ENCODE peak calls at places on chromosomes 5 and 9, in six cellular contexts. N, L, C, E, I and F are unnamed samples.

GRCh38 chr9:137814436-137814835 is 63.1 kb upstream of the CACNA1B start:
- DNase-seq in N (no peak), L (no peak), C (no peak), E (no peak), I (no peak), F (no peak)

GRCh38 chr9:103991698-103992097 is 102.4 kb upstream of the SMC2 start:
- DNase-seq in N (no peak), L (no peak), C (no peak), E (no peak), I (no peak), F (no peak)

GRCh38 chr9:93028448-93029006 is 30.0 kb upstream of the SUSD3 start:
- DNase-seq in N (no peak), L (no peak), C (no peak), E (no peak), I (no peak), F (no peak)

GRCh38 chr9:128091144-128091543 is 23.1 kb downstream of the SLC25A25 start:
- DNase-seq in N (peak), L (no peak), C (peak), E (no peak), I (no peak), F (peak)

GRCh38 chr5:36945687-36946086 is 69.1 kb downstream of the NIPBL start:
- DNase-seq in N (no peak), L (no peak), C (no peak), E (no peak), I (no peak), F (no peak)

GRCh38 chr5:148378670-148379069 is 5.1 kb upstream of the FBXO38 start:
- DNase-seq in N (no peak), L (no peak), C (no peak), E (no peak), I (no peak), F (no peak)

GRCh38 chr5:142053434-142054253 is 40.8 kb upstream of the GNPDA1 start:
- DNase-seq in N (peak), L (peak), C (no peak), E (no peak), I (peak), F (peak)

GRCh38 chr5:169592937-169593650 is 9.5 kb downstream of the SPDL1 start:
- DNase-seq in N (no peak), L (no peak), C (no peak), E (no peak), I (peak), F (no peak)

GRCh38 chr9:129887210-129888084 is 52.2 kb downstream of the USP20 start:
- DNase-seq in N (peak), L (no peak), C (no peak), E (no peak), I (no peak), F (no peak)

GRCh38 chr5:121624035-121624434 is 227.6 kb upstream of the FTMT start:
- DNase-seq in N (no peak), L (no peak), C (no peak), E (no peak), I (no peak), F (no peak)

GRCh38 chr9:132243156-132244074 is 81.6 kb downstream of the NTNG2 start:
- DNase-seq in N (peak), L (no peak), C (no peak), E (no peak), I (no peak), F (peak)

DNA sequence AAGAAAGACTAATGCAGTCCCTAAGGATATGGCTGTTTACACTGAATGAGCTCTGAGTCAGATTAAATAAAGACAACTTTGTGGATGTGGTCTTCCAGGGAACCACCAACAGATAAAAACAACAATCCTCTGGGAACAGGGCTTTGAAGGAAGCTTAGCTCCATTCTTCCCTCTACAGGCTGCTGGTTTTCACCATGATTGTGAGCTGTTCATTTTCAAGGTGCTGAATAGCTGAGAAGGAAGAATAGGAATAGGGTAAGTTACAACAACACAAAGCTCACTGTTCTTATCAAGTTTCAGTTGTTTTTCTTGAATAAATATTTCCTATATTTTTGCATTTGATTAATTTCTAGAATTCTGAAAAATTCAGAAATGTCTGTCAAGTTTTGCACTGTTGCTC is 25.9 kb upstream of the PTAR1 start:
- DNase-seq in N (peak), L (no peak), C (no peak), E (no peak), I (peak), F (no peak)
- TF ChIP-seq POLR2A in N (no peak), L (no peak), C (no peak), E (no peak), I (no peak), F (no peak)

GRCh38 chr5:9544502-9545300 is 1.2 kb downstream of the SEMA5A start:
- DNase-seq in N (peak), L (no peak), C (peak), E (peak), I (peak), F (peak)

GRCh38 chr5:9546973-9547947 is 1.4 kb upstream of the SEMA5A start:
- DNase-seq in N (peak), L (no peak), C (peak), E (no peak), I (no peak), F (no peak)

GRCh38 chr5:9545301-9545958 is 445 bp downstream of the SEMA5A start:
- DNase-seq in N (no peak), L (no peak), C (peak), E (no peak), I (no peak), F (no peak)

GRCh38 chr5:9544056-9544455 is 1.8 kb downstream of the SEMA5A start:
- DNase-seq in N (peak), L (no peak), C (no peak), E (no peak), I (no peak), F (no peak)

GRCh38 chr5:9545959-9546851 is at the start of gene SEMA5A:
- DNase-seq in N (peak), L (no peak), C (peak), E (peak), I (no peak), F (peak)
- TF ChIP-seq POLR2A in N (peak), L (no peak), C (peak), E (no peak), I (no peak), F (peak)

GRCh38 chr9:113221003-113221799 is at the start of the genes FKBP15 and SLC31A1:
- DNase-seq in N (peak), L (peak), C (peak), E (peak), I (peak), F (peak)

GRCh38 chr9:113222482-113222841 is 1.1 kb downstream of the SLC31A1 start:
- DNase-seq in N (peak), L (no peak), C (no peak), E (no peak), I (no peak), F (no peak)

GRCh38 chr9:113220467-113221002 is 542 bp downstream of the FKBP15 start:
- DNase-seq in N (no peak), L (no peak), C (no peak), E (no peak), I (no peak), F (no peak)

GRCh38 chr9:113219972-113220371 is 1.1 kb downstream of the FKBP15 start:
- DNase-seq in N (peak), L (no peak), C (no peak), E (no peak), I (no peak), F (no peak)

GRCh38 chr9:113221800-113222481 is 597 bp downstream of the SLC31A1 start:
- DNase-seq in N (no peak), L (no peak), C (no peak), E (no peak), I (no peak), F (peak)
- TF ChIP-seq POLR2A in N (no peak), L (no peak), C (no peak), E (no peak), I (no peak), F (no peak)

GRCh38 chr9:97529363-97530076 is 28.1 kb downstream of the TMOD1 start:
- DNase-seq in N (peak), L (no peak), C (no peak), E (peak), I (peak), F (peak)
- TF ChIP-seq POLR2A in N (no peak), L (no peak), C (no peak), E (no peak), I (no peak), F (no peak)

DNA sequence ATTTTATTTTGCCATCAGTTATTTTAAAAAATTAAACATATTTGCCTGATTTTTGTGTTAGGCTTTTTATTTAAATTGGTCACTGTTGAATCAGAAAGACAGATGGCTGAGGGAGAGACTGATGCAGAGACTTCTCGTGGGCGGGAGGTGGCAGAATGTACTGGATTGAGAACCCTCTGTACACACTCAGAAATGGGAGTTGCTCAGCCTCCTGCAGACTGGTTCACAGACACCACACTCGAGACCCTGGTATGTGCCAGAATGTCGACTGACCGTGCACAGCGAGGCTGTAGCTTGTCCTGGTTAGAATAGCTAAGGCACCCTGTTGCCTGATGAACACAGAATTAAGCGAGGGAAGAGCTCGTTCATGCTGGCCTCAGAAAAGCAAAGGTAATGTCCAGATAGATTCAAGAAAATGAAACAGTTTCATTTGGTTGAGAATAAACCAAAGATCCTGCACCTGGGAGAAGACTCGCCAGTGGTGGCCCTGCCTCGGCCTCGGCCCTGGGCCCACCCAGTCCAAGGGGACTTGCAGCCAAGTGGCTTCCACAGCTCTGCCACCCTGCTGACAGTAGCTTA is 71.3 kb upstream of the OTULINL start:
- DNase-seq in N (no peak), L (no peak), C (no peak), E (no peak), I (no peak), F (no peak)
- TF ChIP-seq POLR2A in N (no peak), L (no peak), C (no peak), E (no peak), I (no peak), F (no peak)

GRCh38 chr9:134128727-134129679 is 6.9 kb upstream of the WDR5 start:
- DNase-seq in N (no peak), L (no peak), C (no peak), E (no peak), I (no peak), F (no peak)

GRCh38 chr9:134132208-134132870 is 3.5 kb upstream of the WDR5 start:
- DNase-seq in N (no peak), L (no peak), C (no peak), E (no peak), I (no peak), F (no peak)

GRCh38 chr9:134127616-134128015 is 8.3 kb upstream of the WDR5 start:
- DNase-seq in N (no peak), L (no peak), C (no peak), E (no peak), I (no peak), F (no peak)

GRCh38 chr9:134131471-134132207 is 4.2 kb upstream of the WDR5 start:
- DNase-seq in N (no peak), L (no peak), C (no peak), E (no peak), I (no peak), F (no peak)

DNA sequence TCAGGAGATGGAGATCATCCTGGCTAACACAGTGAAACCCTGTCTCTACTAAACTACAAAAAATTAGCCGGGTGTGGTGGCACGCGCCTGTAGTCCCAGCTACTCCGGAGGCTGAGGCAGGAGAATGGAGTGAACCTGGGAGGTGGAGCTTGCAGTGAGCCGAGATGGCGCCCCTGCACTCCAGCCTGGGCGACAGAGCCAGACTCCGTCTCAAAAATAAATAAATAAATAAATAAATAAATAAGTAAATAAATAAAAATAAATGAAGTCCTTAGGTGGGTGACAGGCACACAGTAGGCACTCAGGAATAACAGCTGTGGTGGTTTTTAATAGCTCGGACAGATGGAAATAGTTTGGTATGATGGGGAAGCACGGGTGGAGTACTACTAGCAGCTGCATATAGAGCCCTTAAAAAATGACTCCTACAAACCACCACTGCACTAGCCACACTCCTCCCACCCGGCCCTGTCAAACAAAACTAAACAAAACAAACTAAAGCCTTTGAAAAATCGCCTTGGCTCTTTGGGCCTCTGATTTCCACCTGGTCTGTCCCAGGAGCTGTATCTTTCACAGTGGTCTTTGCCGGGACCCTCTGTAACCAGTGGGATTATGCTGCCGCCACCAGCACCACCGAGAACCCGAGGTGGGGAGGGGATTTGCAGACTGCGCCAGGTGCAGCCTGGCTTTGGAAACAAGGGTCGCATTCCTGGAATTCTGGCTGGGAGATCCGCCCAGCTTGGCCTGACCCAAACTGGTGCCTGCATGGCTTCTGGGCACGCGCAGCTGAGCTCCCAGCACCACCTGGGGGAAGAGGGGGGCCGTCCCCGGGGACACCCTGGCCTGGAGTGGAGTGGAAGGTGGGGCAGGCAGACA is 5.1 kb upstream of the WDR5 start:
- DNase-seq in N (peak), L (no peak), C (peak), E (no peak), I (no peak), F (peak)
- TF ChIP-seq POLR2A in N (no peak), L (no peak), C (no peak), E (no peak), I (no peak), F (no peak)

DNA sequence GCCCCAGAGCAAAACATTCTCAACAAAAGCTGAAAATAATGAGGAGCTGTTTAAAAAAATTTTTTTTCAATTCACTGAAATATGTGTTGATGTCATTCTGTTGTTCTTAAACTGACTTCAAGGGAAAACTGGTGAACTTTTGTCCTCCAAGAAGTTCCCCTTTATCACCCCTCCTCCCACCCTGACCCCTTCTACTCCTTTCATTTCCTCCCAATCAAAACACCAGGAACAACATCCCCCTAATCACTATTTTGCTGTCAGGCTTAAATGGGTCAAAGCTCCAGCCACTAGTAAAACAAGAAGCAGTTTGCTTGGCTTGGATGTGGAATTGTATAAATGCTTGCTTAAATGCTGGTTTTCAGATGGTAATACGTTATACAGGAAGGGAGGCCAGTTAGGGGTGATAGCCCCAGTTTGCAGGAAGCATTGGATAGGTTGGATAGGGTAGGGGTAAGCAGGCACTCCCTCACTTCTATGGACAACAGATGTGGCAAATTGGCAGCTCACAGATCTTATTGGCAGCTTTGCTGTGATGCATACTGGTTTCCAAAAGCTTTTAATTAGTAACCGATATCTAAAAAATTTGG is 473.6 kb downstream of the AGTPBP1 start:
- DNase-seq in N (no peak), L (no peak), C (no peak), E (no peak), I (no peak), F (no peak)
- TF ChIP-seq POLR2A in N (no peak), L (no peak), C (no peak), E (no peak), I (no peak), F (no peak)